ENCODE peak calls at places on chromosomes 4 and X, in four cellular contexts. O is upper lobe of right lung, N is thoracic aorta, G is right lobe of liver. Y is an unnamed sample.
A peak's percentile ranks its signal among the peaks of the same experiment; 100 is the strongest.

GRCh38 chr4:77073981-77074865 is 1.6 kb downstream of the CCNI start:
- DNase-seq in O (no peak), N (no peak), G (no peak), Y (no peak)

GRCh38 chrX:153645151-153645550 is 1.9 kb upstream of the DUSP9 start:
- DNase-seq in O (no peak), N (no peak), G (no peak), Y (no peak)

GRCh38 chrX:11929476-11929875 is 171.4 kb downstream of the MSL3 start:
- DNase-seq in O (no peak), N (no peak), G (no peak), Y (no peak)

GRCh38 chrX:132191938-132192337 is 27.3 kb downstream of the RAP2C start:
- DNase-seq in O (no peak), N (no peak), G (no peak), Y (no peak)

GRCh38 chr4:184293552-184293951 is 75.9 kb upstream of the ENPP6 start:
- DNase-seq in O (no peak), N (no peak), G (no peak), Y (no peak)

GRCh38 chrX:123731987-123732678 is 719 bp downstream of the THOC2 start:
- DNase-seq in O (peak; percentile 62), N (no peak), G (peak; percentile 61), Y (no peak)

GRCh38 chr4:159685406-159686092 is 582.7 kb downstream of the RAPGEF2 start:
- DNase-seq in O (no peak), N (no peak), G (no peak), Y (no peak)

GRCh38 chr4:107519057-107519456 is 201.0 kb downstream of the PAPSS1 start:
- DNase-seq in O (no peak), N (no peak), G (no peak), Y (peak; percentile 10)

GRCh38 chr4:153651961-153652784 is 31.9 kb upstream of the TLR2 start:
- DNase-seq in O (no peak), N (no peak), G (no peak), Y (no peak)

GRCh38 chr4:8235686-8236085 is 33.9 kb upstream of the HTRA3 start:
- DNase-seq in O (no peak), N (no peak), G (no peak), Y (no peak)

GRCh38 chr4:41437264-41437566 is 100.7 kb upstream of the LIMCH1 start:
- DNase-seq in O (no peak), N (no peak), G (no peak), Y (no peak)

GRCh38 chr4:114017120-114017917 is 37.9 kb upstream of the ARSJ start:
- DNase-seq in O (no peak), N (no peak), G (no peak), Y (no peak)

GRCh38 chr4:2714071-2714770 is 41.9 kb downstream of the TNIP2 start:
- DNase-seq in O (no peak), N (no peak), G (no peak), Y (no peak)

GRCh38 chr4:175435437-175435836 is 376.6 kb downstream of the GPM6A start:
- DNase-seq in O (no peak), N (no peak), G (no peak), Y (no peak)

GRCh38 chr4:148116264-148116663 is 325.9 kb downstream of the NR3C2 start:
- DNase-seq in O (no peak), N (no peak), G (no peak), Y (no peak)

DNA sequence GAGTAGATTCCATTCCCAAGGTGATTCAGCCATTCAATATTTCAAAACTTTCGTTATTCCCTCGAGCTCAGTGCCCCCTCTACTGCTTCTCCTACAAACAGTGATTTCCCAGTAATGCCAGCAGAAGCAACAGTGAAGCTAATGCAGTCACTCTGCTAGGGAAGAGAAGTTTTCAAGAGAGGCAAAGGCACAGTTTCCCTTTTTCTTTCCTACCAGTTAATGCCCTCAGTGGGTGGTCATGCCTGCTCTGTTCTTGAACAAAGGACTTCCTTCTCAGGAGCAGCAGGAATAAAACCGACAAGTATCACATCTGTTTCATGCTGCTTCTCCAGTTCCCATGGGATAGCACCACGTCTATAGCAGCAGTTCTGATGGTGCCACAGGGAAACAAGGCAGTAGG is 317.2 kb downstream of the TENM3 start:
- DNase-seq in O (no peak), N (no peak), G (no peak), Y (no peak)
- TF ChIP-seq CTCF in O (no peak), N (no peak), G (no peak), Y (no peak)

GRCh38 chrX:128457674-128458073 is 405.5 kb upstream of the ACTRT1 start:
- DNase-seq in O (no peak), N (no peak), G (no peak), Y (no peak)

GRCh38 chrX:128458888-128459287 is 406.7 kb upstream of the ACTRT1 start:
- DNase-seq in O (no peak), N (no peak), G (no peak), Y (no peak)

GRCh38 chrX:128464091-128464490 is 411.9 kb upstream of the ACTRT1 start:
- DNase-seq in O (no peak), N (no peak), G (no peak), Y (no peak)

DNA sequence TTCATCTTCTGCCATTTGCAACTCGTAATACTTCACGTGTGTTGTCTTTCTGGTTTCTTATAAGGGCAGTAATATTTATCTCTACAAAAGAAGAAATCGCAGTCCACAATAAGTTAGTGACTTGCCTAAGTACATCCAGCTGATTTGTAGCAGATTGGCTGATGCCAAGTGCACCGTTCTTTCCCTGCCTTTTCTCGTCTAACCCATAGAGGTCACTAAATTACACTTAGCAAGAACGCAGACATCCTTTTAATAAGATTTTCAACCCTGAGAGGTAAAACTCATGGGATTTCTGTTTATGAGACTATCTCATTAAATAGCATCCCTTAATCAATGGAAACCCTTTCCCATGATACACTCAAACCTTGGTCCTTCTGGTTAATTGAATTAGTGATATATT is 408.6 kb upstream of the ACTRT1 start:
- DNase-seq in O (no peak), N (no peak), G (no peak), Y (no peak)
- TF ChIP-seq CTCF in O (no peak), N (no peak), G (no peak), Y (peak; percentile 30)

DNA sequence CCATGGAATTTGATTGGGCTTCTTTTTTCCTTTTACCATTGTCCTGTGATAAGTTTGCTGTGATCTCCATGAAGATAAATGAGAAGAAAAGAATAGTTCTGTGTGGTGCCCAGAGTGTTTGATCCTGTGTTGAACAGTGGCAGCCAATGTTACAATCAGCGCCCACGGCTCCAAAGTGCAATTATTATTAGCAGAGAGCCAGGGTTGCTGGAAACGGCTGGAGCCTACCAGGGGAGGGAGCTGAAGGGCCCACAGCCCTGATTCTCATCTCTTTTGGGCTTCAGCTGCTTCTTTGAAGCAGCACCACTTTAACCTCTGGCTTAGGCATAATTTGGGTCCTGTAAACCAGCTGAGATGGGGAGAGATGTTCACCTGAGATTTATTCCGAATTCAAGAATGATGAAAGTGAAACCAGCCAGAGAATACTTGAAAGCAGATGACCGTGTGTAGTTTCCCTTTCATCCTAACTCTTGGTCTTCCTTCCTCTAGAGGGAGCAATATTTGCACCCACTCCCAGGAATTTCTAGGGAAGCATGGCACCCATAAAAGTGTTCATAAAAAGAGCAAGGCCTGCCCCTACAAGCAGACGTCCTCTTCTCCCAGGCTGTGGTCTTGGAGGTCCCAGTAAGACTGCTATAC is 298.3 kb downstream of the EVC2 start:
- DNase-seq in O (no peak), N (no peak), G (no peak), Y (no peak)
- TF ChIP-seq CTCF in O (no peak), N (no peak), G (no peak), Y (peak; percentile 9)

DNA sequence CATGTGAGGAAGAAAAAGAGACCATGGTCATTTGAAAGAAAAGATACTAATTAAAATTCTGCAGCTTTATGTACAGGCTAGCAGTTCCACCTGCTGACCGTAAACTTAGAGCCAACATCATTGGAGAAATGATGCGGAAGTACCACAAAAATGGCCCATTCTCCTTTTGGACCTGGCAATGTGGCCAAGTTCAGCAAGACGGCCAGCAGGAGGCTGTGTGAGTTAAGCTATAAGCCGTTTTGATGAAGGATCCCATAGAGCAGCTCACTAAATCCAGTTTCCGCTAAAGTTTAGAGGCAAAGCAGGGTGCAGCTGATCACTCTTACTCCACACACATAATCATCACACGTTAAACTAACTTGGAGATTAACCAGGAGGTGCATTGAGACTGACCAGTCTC is 133.8 kb downstream of the LDB2 start:
- DNase-seq in O (no peak), N (no peak), G (no peak), Y (no peak)
- TF ChIP-seq CTCF in O (peak; percentile 19), N (no peak), G (peak; percentile 36), Y (peak; percentile 58)

GRCh38 chr4:173827707-173828106 is 297.7 kb upstream of the HAND2 start:
- DNase-seq in O (no peak), N (no peak), G (no peak), Y (no peak)
- TF ChIP-seq CTCF in O (no peak), N (no peak), G (no peak), Y (no peak)

GRCh38 chr4:15778742-15779231 is 659 bp downstream of the CD38 start:
- DNase-seq in O (peak; percentile 85), N (no peak), G (peak; percentile 75), Y (no peak)

GRCh38 chr4:15778191-15778741 is at the start of gene CD38:
- DNase-seq in O (peak; percentile 69), N (no peak), G (peak; percentile 70), Y (no peak)

GRCh38 chr4:15777697-15778096 is 431 bp upstream of the CD38 start:
- DNase-seq in O (no peak), N (no peak), G (no peak), Y (no peak)

GRCh38 chr4:15779789-15780188 is 1.7 kb downstream of the CD38 start:
- DNase-seq in O (no peak), N (no peak), G (no peak), Y (no peak)

GRCh38 chr4:15779336-15779735 is 1.2 kb downstream of the CD38 start:
- DNase-seq in O (peak; percentile 70), N (no peak), G (peak; percentile 72), Y (no peak)
- TF ChIP-seq CTCF in O (peak; percentile 21), N (peak; percentile 18), G (peak; percentile 20), Y (peak; percentile 26)

GRCh38 chrX:108699368-108699767 is 37.0 kb downstream of the IRS4 start:
- DNase-seq in O (no peak), N (no peak), G (no peak), Y (no peak)
- TF ChIP-seq CTCF in O (peak; percentile 19), N (no peak), G (peak; percentile 38), Y (peak; percentile 59)

DNA sequence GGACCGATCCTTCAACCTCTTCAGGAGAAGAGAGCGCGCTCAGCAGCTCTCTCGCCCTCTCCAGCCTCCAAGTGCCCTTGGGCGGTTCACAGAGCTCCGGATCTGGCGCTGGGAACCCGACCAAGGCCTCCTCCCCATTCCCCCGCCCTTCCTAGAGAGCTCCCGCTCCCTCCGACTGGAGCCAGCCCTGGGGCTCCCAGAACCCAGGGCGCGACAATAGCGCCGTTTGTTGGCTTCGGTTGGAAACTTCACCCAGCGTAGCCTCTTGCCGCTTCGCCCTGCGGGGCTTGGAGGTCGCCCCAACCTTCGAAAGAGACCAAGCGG is 3.1 kb upstream of the SOX3 start:
- DNase-seq in O (peak; percentile 79), N (no peak), G (no peak), Y (peak; percentile 67)
- TF ChIP-seq CTCF in O (no peak), N (no peak), G (no peak), Y (peak; percentile 79)

DNA sequence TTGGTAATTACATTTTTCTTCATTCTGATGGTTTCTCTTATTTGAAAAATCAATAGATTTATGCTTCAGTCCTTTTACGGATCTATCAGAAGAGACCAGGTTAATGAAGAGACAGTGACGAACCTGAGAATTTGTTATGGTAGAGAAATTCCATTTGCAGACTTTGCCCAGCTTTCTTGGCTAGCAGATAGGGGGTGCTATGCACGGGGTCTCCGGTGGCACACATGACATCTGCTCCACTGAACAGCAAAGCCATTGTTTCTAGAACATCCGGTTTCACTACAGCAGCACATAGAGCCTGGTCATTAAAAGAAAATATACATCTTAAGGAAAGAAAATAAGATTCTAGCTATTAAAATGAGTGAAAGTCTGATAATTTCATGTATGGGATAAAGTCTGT is 85.1 kb downstream of the ARAP2 start:
- DNase-seq in O (no peak), N (no peak), G (no peak), Y (no peak)
- TF ChIP-seq CTCF in O (no peak), N (no peak), G (no peak), Y (no peak)